ENCODE peak calls at places on chromosomes 1 and 21, in nine cellular contexts. K, P, B, L, Y, N, A, F and X are unnamed samples.

GRCh38 chr1:194225781-194226180 is 1039.4 kb upstream of the B3GALT2 start:
- DNase-seq in K (no peak), P (no peak), B (no peak), L (no peak), Y (no peak), N (no peak), A (no peak), F (no peak), X (no peak)

GRCh38 chr21:45874716-45875415 is 106.7 kb upstream of the COL6A1 start:
- DNase-seq in K (no peak), P (no peak), B (no peak), L (peak), Y (peak), N (no peak), A (peak), F (no peak), X (peak)

GRCh38 chr1:68495532-68495931 is 1.4 kb downstream of the DEPDC1 start:
- DNase-seq in K (peak), P (no peak), B (no peak), L (no peak), Y (no peak), N (no peak), A (no peak), F (no peak), X (no peak)

GRCh38 chr1:180248731-180249681 is 18.9 kb downstream of the LHX4 start:
- DNase-seq in K (peak), P (no peak), B (no peak), L (no peak), Y (no peak), N (no peak), A (no peak), F (no peak), X (no peak)

GRCh38 chr1:53108646-53109580 is 33.5 kb downstream of the SLC1A7 start:
- DNase-seq in K (no peak), P (no peak), B (no peak), L (no peak), Y (no peak), N (no peak), A (peak), F (no peak), X (no peak)

GRCh38 chr1:3858231-3858981 is 1.1 kb downstream of the DFFB start:
- DNase-seq in K (no peak), P (no peak), B (no peak), L (peak), Y (no peak), N (no peak), A (peak), F (no peak), X (no peak)

GRCh38 chr1:234315091-234315541 is 58.1 kb upstream of the COA6 start:
- DNase-seq in K (no peak), P (no peak), B (no peak), L (no peak), Y (no peak), N (no peak), A (peak), F (no peak), X (peak)

GRCh38 chr1:20358761-20359263 is 68.1 kb downstream of the VWA5B1 start:
- DNase-seq in K (no peak), P (peak), B (no peak), L (peak), Y (no peak), N (no peak), A (peak), F (peak), X (no peak)

GRCh38 chr1:74592580-74593355 is 80.4 kb upstream of the LRRC53 start:
- DNase-seq in K (no peak), P (no peak), B (no peak), L (no peak), Y (no peak), N (no peak), A (no peak), F (peak), X (no peak)

GRCh38 chr1:226738995-226739695 is at the start of gene ITPKB:
- DNase-seq in K (peak), P (peak), B (no peak), L (peak), Y (peak), N (peak), A (peak), F (peak), X (peak)

GRCh38 chr1:157542676-157543075 is 9.6 kb downstream of the FCRL5 start:
- DNase-seq in K (no peak), P (no peak), B (no peak), L (no peak), Y (no peak), N (no peak), A (no peak), F (no peak), X (no peak)

GRCh38 chr1:29122662-29122986 is 1.1 kb downstream of the TMEM200B start:
- DNase-seq in K (no peak), P (no peak), B (no peak), L (peak), Y (peak), N (peak), A (peak), F (no peak), X (peak)

GRCh38 chr1:15000671-15001070 is 152.9 kb upstream of the TMEM51 start:
- DNase-seq in K (no peak), P (no peak), B (no peak), L (no peak), Y (no peak), N (no peak), A (no peak), F (no peak), X (no peak)

GRCh38 chr21:39004776-39005605 is 178.3 kb downstream of the PSMG1 start:
- DNase-seq in K (peak), P (no peak), B (no peak), L (peak), Y (no peak), N (no peak), A (peak), F (peak), X (no peak)

GRCh38 chr21:38989097-38989744 is 183.5 kb downstream of the ETS2 start:
- DNase-seq in K (no peak), P (no peak), B (no peak), L (no peak), Y (no peak), N (no peak), A (no peak), F (no peak), X (no peak)

GRCh38 chr1:153509729-153510354 is 25.9 kb downstream of the S100A6 start:
- DNase-seq in K (peak), P (peak), B (no peak), L (no peak), Y (no peak), N (no peak), A (no peak), F (no peak), X (no peak)

GRCh38 chr21:43305336-43305665 is 121.6 kb downstream of the SIK1 start:
- DNase-seq in K (no peak), P (no peak), B (no peak), L (no peak), Y (no peak), N (no peak), A (no peak), F (no peak), X (no peak)

GRCh38 chr1:9728451-9729295 is 77.1 kb downstream of the PIK3CD start:
- DNase-seq in K (no peak), P (no peak), B (no peak), L (no peak), Y (no peak), N (no peak), A (no peak), F (no peak), X (no peak)

GRCh38 chr1:21232044-21232443 is 55.3 kb upstream of the EIF4G3 start:
- DNase-seq in K (peak), P (peak), B (no peak), L (peak), Y (peak), N (no peak), A (peak), F (no peak), X (no peak)

GRCh38 chr1:91569411-91570104 is 68.9 kb downstream of the CDC7 start:
- DNase-seq in K (no peak), P (peak), B (no peak), L (peak), Y (peak), N (no peak), A (peak), F (no peak), X (peak)

GRCh38 chr21:15659768-15660423 is 69.9 kb upstream of the USP25 start:
- DNase-seq in K (no peak), P (peak), B (no peak), L (no peak), Y (no peak), N (no peak), A (no peak), F (no peak), X (no peak)

GRCh38 chr1:54275349-54275748 is 75.4 kb downstream of the MRPL37 start:
- DNase-seq in K (no peak), P (no peak), B (no peak), L (peak), Y (peak), N (no peak), A (peak), F (peak), X (peak)

GRCh38 chr1:210727709-210728108 is 399.0 kb downstream of the HHAT start:
- DNase-seq in K (no peak), P (no peak), B (no peak), L (no peak), Y (no peak), N (no peak), A (no peak), F (no peak), X (no peak)

GRCh38 chr1:210731597-210731996 is 402.4 kb downstream of the KCNH1 start:
- DNase-seq in K (no peak), P (no peak), B (no peak), L (no peak), Y (no peak), N (no peak), A (no peak), F (no peak), X (no peak)

GRCh38 chr1:210728437-210729149 is 399.9 kb downstream of the HHAT start:
- DNase-seq in K (no peak), P (no peak), B (no peak), L (no peak), Y (no peak), N (no peak), A (no peak), F (no peak), X (no peak)

GRCh38 chr1:210731193-210731592 is 402.5 kb downstream of the HHAT start:
- DNase-seq in K (no peak), P (no peak), B (no peak), L (no peak), Y (no peak), N (no peak), A (no peak), F (no peak), X (no peak)

DNA sequence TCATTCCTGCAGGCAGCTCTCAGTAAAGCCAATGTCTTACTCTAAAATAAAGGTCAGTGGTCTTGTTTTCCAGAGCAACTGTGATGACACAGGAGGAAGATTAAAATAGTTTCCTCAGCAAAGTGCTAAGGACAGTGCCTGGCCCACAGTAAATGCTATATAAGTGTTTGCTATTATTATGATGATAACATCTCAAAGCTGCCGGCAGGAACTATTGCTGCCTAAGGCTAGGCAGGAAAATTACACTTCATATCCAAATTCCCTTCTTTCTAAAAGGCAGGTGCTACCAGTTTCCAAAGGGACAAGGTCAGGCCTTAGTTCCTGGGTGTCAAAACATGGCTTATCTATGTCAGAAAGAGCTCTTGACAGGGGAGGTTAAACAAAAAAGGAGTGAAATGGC is 401.3 kb downstream of the HHAT start:
- DNase-seq in K (no peak), P (no peak), B (no peak), L (no peak), Y (no peak), N (no peak), A (no peak), F (no peak), X (no peak)
- TF ChIP-seq POLR2A in K (no peak), P (no peak), B (no peak), L (no peak), Y (no peak), N (no peak), A (no peak), F (no peak), X (no peak)

DNA sequence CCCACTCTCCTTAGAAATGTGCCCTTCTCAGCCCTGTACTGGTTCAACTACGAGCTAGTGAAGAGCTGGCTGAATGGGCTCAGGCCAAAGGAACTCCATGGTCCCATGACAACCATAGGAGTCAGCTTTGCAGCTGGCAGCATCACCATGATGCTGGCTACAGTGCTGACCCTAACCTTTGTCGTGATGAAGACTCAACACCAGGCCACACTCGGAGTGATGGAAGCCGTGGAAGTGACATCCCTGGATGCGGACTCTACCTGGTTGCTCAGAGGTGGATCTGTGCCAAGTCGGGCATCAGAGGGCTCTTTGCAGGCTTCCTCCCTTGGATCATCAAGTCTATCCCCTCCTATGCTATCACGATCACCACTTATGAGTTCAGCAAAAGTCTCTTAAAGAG is 11.6 kb downstream of the KDM5B start:
- DNase-seq in K (no peak), P (no peak), B (no peak), L (no peak), Y (no peak), N (no peak), A (no peak), F (no peak), X (no peak)
- TF ChIP-seq POLR2A in K (no peak), P (no peak), B (no peak), L (no peak), Y (no peak), N (no peak), A (no peak), F (no peak), X (no peak)

GRCh38 chr1:221736714-221737113 is 5.2 kb downstream of the DUSP10 start:
- DNase-seq in K (no peak), P (no peak), B (no peak), L (no peak), Y (no peak), N (no peak), A (no peak), F (no peak), X (no peak)
- TF ChIP-seq POLR2A in K (no peak), P (no peak), B (no peak), L (no peak), Y (no peak), N (no peak), A (no peak), F (no peak), X (no peak)

GRCh38 chr1:150362721-150363425 is 1.1 kb upstream of the RPRD2 start:
- DNase-seq in K (no peak), P (no peak), B (no peak), L (no peak), Y (no peak), N (no peak), A (no peak), F (no peak), X (no peak)

GRCh38 chr1:150365945-150366344 is 2.0 kb downstream of the RPRD2 start:
- DNase-seq in K (no peak), P (no peak), B (no peak), L (no peak), Y (no peak), N (no peak), A (peak), F (no peak), X (no peak)

GRCh38 chr1:150366416-150367296 is 2.7 kb downstream of the RPRD2 start:
- DNase-seq in K (no peak), P (no peak), B (no peak), L (no peak), Y (no peak), N (no peak), A (peak), F (no peak), X (no peak)

GRCh38 chr1:150364231-150365003 is 470 bp downstream of the RPRD2 start:
- DNase-seq in K (peak), P (peak), B (no peak), L (peak), Y (peak), N (peak), A (peak), F (peak), X (peak)

DNA sequence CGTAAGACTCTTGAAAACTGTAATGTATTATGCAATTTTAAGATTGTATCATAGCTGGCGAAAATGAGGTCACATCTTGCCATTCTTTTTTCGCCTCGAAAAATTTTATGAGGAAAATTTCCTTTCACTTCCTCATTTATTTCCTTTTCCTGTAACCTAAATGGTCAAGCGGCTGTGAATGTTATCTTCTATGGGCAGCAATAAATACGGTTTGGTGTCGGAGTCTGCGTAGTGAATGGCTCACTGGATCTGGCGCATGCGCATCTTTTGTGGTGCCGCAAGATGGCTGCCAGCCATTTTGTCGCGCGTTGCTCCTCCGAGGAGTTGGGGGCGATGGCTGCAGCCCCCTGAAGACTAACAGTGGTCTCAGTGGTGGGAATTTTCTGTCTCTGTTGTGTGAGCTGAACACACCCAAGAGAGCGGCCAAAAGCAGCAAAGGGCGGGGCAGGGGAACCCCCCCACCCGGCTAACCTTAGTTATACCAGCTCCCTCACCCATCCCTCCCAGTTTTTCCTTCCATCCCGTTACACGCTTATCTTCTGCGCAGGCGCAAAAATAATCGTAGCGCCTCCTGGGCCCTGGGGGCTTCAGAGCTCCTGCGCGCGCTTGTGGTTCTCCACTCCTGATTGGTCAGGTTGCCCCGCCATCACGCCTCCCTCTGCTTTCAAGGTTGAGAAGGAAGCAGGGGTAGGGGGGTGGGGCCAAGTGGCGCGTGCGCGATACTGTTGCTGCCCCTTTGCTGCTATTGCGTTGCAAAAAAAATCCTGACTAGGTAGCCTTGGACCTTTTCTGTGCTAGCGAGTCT is at the start of gene RPRD2:
- DNase-seq in K (peak), P (peak), B (peak), L (peak), Y (peak), N (peak), A (peak), F (peak), X (peak)
- TF ChIP-seq POLR2A in K (peak), P (peak), B (peak), L (peak), Y (no peak), N (no peak), A (peak), F (peak), X (peak)